ENCODE peak calls at places on chromosomes 11 and 22, in four cellular contexts. One of them, this sample, is unnamed.

GRCh38 chr22:17057959-17058814 is 26.6 kb upstream of the IL17RA start:
- DNase-seq in CD4-positive, alpha-beta memory T cell: peak
- DNase-seq in mesothelial cell of epicardium: peak
- DNase-seq in H9: peak
- DNase-seq in this sample: peak

GRCh38 chr11:132134322-132134721 is 763.9 kb downstream of the NTM start:
- DNase-seq in CD4-positive, alpha-beta memory T cell: no peak
- DNase-seq in mesothelial cell of epicardium: no peak
- DNase-seq in H9: no peak
- DNase-seq in this sample: no peak

GRCh38 chr11:8229299-8230177 is 34.1 kb downstream of the LMO1 start:
- DNase-seq in CD4-positive, alpha-beta memory T cell: no peak
- DNase-seq in mesothelial cell of epicardium: peak
- DNase-seq in H9: no peak
- DNase-seq in this sample: no peak

GRCh38 chr11:19552684-19553083 is 160.0 kb upstream of the NAV2 start:
- DNase-seq in CD4-positive, alpha-beta memory T cell: no peak
- DNase-seq in mesothelial cell of epicardium: no peak
- DNase-seq in H9: no peak
- DNase-seq in this sample: no peak

GRCh38 chr11:47879259-47880184 is 31.4 kb upstream of the NUP160 start:
- DNase-seq in CD4-positive, alpha-beta memory T cell: no peak
- DNase-seq in mesothelial cell of epicardium: no peak
- DNase-seq in H9: no peak
- DNase-seq in this sample: no peak

GRCh38 chr11:33452806-33453205 is 195.6 kb downstream of the HIPK3 start:
- DNase-seq in CD4-positive, alpha-beta memory T cell: no peak
- DNase-seq in mesothelial cell of epicardium: no peak
- DNase-seq in H9: no peak
- DNase-seq in this sample: no peak

GRCh38 chr22:20166703-20167102 is 15.8 kb upstream of the CCDC188 start:
- DNase-seq in CD4-positive, alpha-beta memory T cell: no peak
- DNase-seq in mesothelial cell of epicardium: no peak
- DNase-seq in H9: no peak
- DNase-seq in this sample: no peak

GRCh38 chr22:40414306-40414705 is 43.9 kb downstream of the SGSM3 start:
- DNase-seq in CD4-positive, alpha-beta memory T cell: no peak
- DNase-seq in mesothelial cell of epicardium: no peak
- DNase-seq in H9: no peak
- DNase-seq in this sample: no peak

GRCh38 chr11:32052218-32052617 is 38.7 kb upstream of the RCN1 start:
- DNase-seq in CD4-positive, alpha-beta memory T cell: peak
- DNase-seq in mesothelial cell of epicardium: peak
- DNase-seq in H9: peak
- DNase-seq in this sample: peak

GRCh38 chr11:890794-891600 is 19.6 kb downstream of the CHID1 start:
- DNase-seq in CD4-positive, alpha-beta memory T cell: no peak
- DNase-seq in mesothelial cell of epicardium: no peak
- DNase-seq in H9: no peak
- DNase-seq in this sample: no peak

GRCh38 chr11:7901319-7901854 is 29.7 kb downstream of the OR10A6 start:
- DNase-seq in CD4-positive, alpha-beta memory T cell: no peak
- DNase-seq in mesothelial cell of epicardium: no peak
- DNase-seq in H9: no peak
- DNase-seq in this sample: no peak

GRCh38 chr22:26579331-26579886 is 10.5 kb downstream of the TPST2 start:
- DNase-seq in CD4-positive, alpha-beta memory T cell: peak
- DNase-seq in mesothelial cell of epicardium: no peak
- DNase-seq in H9: no peak
- DNase-seq in this sample: no peak

GRCh38 chr11:910044-910588 is 494 bp downstream of the CHID1 start:
- DNase-seq in CD4-positive, alpha-beta memory T cell: no peak
- DNase-seq in mesothelial cell of epicardium: no peak
- DNase-seq in H9: no peak
- DNase-seq in this sample: no peak

GRCh38 chr11:30381879-30382278 is 59.0 kb downstream of the ARL14EP start:
- DNase-seq in CD4-positive, alpha-beta memory T cell: no peak
- DNase-seq in mesothelial cell of epicardium: no peak
- DNase-seq in H9: no peak
- DNase-seq in this sample: no peak

GRCh38 chr11:5626191-5626590 is 1.4 kb downstream of the TRIM34 start:
- DNase-seq in CD4-positive, alpha-beta memory T cell: no peak
- DNase-seq in mesothelial cell of epicardium: no peak
- DNase-seq in H9: no peak
- DNase-seq in this sample: no peak

GRCh38 chr11:47552086-47552580 is 799 bp downstream of the CELF1 start:
- DNase-seq in CD4-positive, alpha-beta memory T cell: peak
- DNase-seq in mesothelial cell of epicardium: no peak
- DNase-seq in H9: peak
- DNase-seq in this sample: no peak

GRCh38 chr11:129639300-129639699 is 176.3 kb upstream of the TMEM45B start:
- DNase-seq in CD4-positive, alpha-beta memory T cell: no peak
- DNase-seq in mesothelial cell of epicardium: no peak
- DNase-seq in H9: no peak
- DNase-seq in this sample: no peak

This sample was measured in dorsolateral prefrontal cortex.